ENCODE peak calls at places on chromosomes 16 and 17, in six cellular contexts. One of them, this sample, is unnamed.

GRCh38 chr17:16439867-16440351 is 24.5 kb downstream of the TRPV2 start:
- DNase-seq in IMR-90: no peak
- DNase-seq in AG04450: no peak
- DNase-seq in endothelial cell of umbilical vein: peak
- DNase-seq in fibroblast of lung: no peak
- DNase-seq in left lung: no peak
- DNase-seq in this sample: no peak

GRCh38 chr16:23952128-23953041 is 116.6 kb downstream of the PRKCB start:
- DNase-seq in IMR-90: peak
- DNase-seq in AG04450: no peak
- DNase-seq in endothelial cell of umbilical vein: no peak
- DNase-seq in fibroblast of lung: no peak
- DNase-seq in left lung: no peak
- DNase-seq in this sample: no peak

GRCh38 chr16:70805787-70806186 is 4.8 kb upstream of the VAC14 start:
- DNase-seq in IMR-90: peak
- DNase-seq in AG04450: peak
- DNase-seq in endothelial cell of umbilical vein: peak
- DNase-seq in fibroblast of lung: peak
- DNase-seq in left lung: no peak
- DNase-seq in this sample: peak

GRCh38 chr17:28849281-28849680 is 5.5 kb upstream of the ERAL1 start:
- DNase-seq in IMR-90: no peak
- DNase-seq in AG04450: no peak
- DNase-seq in endothelial cell of umbilical vein: peak
- DNase-seq in fibroblast of lung: peak
- DNase-seq in left lung: no peak
- DNase-seq in this sample: no peak

GRCh38 chr16:2386990-2387389 is 42.3 kb upstream of the CCNF start:
- DNase-seq in IMR-90: no peak
- DNase-seq in AG04450: no peak
- DNase-seq in endothelial cell of umbilical vein: no peak
- DNase-seq in fibroblast of lung: no peak
- DNase-seq in left lung: no peak
- DNase-seq in this sample: no peak

GRCh38 chr16:70702624-70703023 is 16.8 kb upstream of the MTSS2 start:
- DNase-seq in IMR-90: no peak
- DNase-seq in AG04450: no peak
- DNase-seq in endothelial cell of umbilical vein: no peak
- DNase-seq in fibroblast of lung: no peak
- DNase-seq in left lung: no peak
- DNase-seq in this sample: no peak

GRCh38 chr16:75236232-75236631 is 15.2 kb downstream of the BCAR1 start:
- DNase-seq in IMR-90: no peak
- DNase-seq in AG04450: no peak
- DNase-seq in endothelial cell of umbilical vein: no peak
- DNase-seq in fibroblast of lung: no peak
- DNase-seq in left lung: no peak
- DNase-seq in this sample: no peak

GRCh38 chr17:38591759-38592241 is 14.0 kb downstream of the SRCIN1 start:
- DNase-seq in IMR-90: no peak
- DNase-seq in AG04450: no peak
- DNase-seq in endothelial cell of umbilical vein: no peak
- DNase-seq in fibroblast of lung: no peak
- DNase-seq in left lung: no peak
- DNase-seq in this sample: peak

GRCh38 chr17:79064026-79064425 is 10.6 kb upstream of the ENGASE start:
- DNase-seq in IMR-90: no peak
- DNase-seq in AG04450: no peak
- DNase-seq in endothelial cell of umbilical vein: no peak
- DNase-seq in fibroblast of lung: no peak
- DNase-seq in left lung: no peak
- DNase-seq in this sample: no peak

GRCh38 chr16:87318158-87318644 is 1.0 kb upstream of the C16orf95 start:
- DNase-seq in IMR-90: peak
- DNase-seq in AG04450: no peak
- DNase-seq in endothelial cell of umbilical vein: no peak
- DNase-seq in fibroblast of lung: peak
- DNase-seq in left lung: no peak
- DNase-seq in this sample: no peak

GRCh38 chr17:35849469-35850348 is 19.0 kb downstream of the HEATR9 start:
- DNase-seq in IMR-90: peak
- DNase-seq in AG04450: peak
- DNase-seq in endothelial cell of umbilical vein: peak
- DNase-seq in fibroblast of lung: peak
- DNase-seq in left lung: no peak
- DNase-seq in this sample: peak

GRCh38 chr17:40307001-40307690 is 1.8 kb upstream of the RARA start:
- DNase-seq in IMR-90: no peak
- DNase-seq in AG04450: no peak
- DNase-seq in endothelial cell of umbilical vein: no peak
- DNase-seq in fibroblast of lung: peak
- DNase-seq in left lung: no peak
- DNase-seq in this sample: no peak

GRCh38 chr17:38544839-38545209 is 60.9 kb downstream of the SRCIN1 start:
- DNase-seq in IMR-90: no peak
- DNase-seq in AG04450: no peak
- DNase-seq in endothelial cell of umbilical vein: no peak
- DNase-seq in fibroblast of lung: no peak
- DNase-seq in left lung: peak
- DNase-seq in this sample: no peak

GRCh38 chr16:74309789-74310781 is 13.5 kb downstream of the PSMD7 start:
- DNase-seq in IMR-90: peak
- DNase-seq in AG04450: peak
- DNase-seq in endothelial cell of umbilical vein: peak
- DNase-seq in fibroblast of lung: peak
- DNase-seq in left lung: no peak
- DNase-seq in this sample: peak

GRCh38 chr17:3695129-3695722 is 729 bp downstream of the P2RX5 start:
- DNase-seq in IMR-90: no peak
- DNase-seq in AG04450: no peak
- DNase-seq in endothelial cell of umbilical vein: no peak
- DNase-seq in fibroblast of lung: no peak
- DNase-seq in left lung: no peak
- DNase-seq in this sample: no peak

GRCh38 chr16:397135-397661 is at the start of gene NME4:
- DNase-seq in IMR-90: no peak
- DNase-seq in AG04450: no peak
- DNase-seq in endothelial cell of umbilical vein: peak
- DNase-seq in fibroblast of lung: no peak
- DNase-seq in left lung: peak
- DNase-seq in this sample: no peak

GRCh38 chr16:28534542-28535373 is 4.0 kb downstream of the NUPR1 start:
- DNase-seq in IMR-90: no peak
- DNase-seq in AG04450: no peak
- DNase-seq in endothelial cell of umbilical vein: no peak
- DNase-seq in fibroblast of lung: peak
- DNase-seq in left lung: no peak
- DNase-seq in this sample: no peak

GRCh38 chr16:28537076-28537475 is 1.7 kb downstream of the NUPR1 start:
- DNase-seq in IMR-90: no peak
- DNase-seq in AG04450: no peak
- DNase-seq in endothelial cell of umbilical vein: no peak
- DNase-seq in fibroblast of lung: no peak
- DNase-seq in left lung: no peak
- DNase-seq in this sample: peak

GRCh38 chr16:28538733-28539596 is at the start of gene NUPR1:
- DNase-seq in IMR-90: peak
- DNase-seq in AG04450: peak
- DNase-seq in endothelial cell of umbilical vein: peak
- DNase-seq in fibroblast of lung: peak
- DNase-seq in left lung: peak
- DNase-seq in this sample: peak

GRCh38 chr16:28543072-28543471 is 4.3 kb upstream of the NUPR1 start:
- DNase-seq in IMR-90: no peak
- DNase-seq in AG04450: no peak
- DNase-seq in endothelial cell of umbilical vein: no peak
- DNase-seq in fibroblast of lung: no peak
- DNase-seq in left lung: no peak
- DNase-seq in this sample: no peak

DNA sequence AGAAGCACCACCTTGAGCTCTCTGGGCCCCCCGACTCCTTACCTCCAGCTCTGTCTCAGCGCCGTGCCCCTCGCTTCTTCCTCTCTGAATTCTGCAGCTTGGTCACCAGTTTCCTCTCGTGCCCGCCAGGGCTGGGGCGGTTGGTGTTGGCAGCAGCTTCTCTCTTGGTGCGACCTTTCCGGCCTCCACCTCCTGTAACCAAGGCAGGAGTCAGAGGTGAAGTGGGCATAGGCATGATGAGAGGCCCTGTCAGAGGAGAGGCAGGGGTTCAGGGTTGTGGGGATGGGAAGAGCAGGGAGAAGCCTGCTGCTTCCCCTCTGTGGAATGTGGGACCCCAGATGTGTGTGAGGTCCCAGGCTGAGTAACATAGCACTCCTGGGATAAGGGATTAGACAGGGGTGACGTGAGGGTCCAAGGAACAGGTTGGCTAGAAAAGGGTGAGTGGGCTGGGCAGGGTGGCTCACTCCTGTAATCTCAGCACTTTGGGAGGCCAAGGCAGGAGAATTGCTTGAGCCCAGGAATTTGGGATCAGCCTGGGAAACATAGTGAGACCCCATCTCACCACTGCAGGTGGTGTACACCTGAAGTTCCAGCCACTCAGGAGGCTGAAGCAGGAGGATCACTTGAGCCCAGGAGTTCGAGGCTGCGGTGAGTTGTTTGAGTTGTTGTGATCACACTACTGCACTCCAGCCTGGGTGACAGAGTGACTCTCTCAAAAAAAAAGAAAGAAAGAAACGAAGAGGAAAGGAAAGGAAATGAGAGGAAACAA is 626 bp downstream of the NUPR1 start:
- DNase-seq in IMR-90: no peak
- DNase-seq in AG04450: no peak
- DNase-seq in endothelial cell of umbilical vein: no peak
- DNase-seq in fibroblast of lung: no peak
- DNase-seq in left lung: peak
- DNase-seq in this sample: no peak
- H3K27ac ChIP-seq in IMR-90: peak
- H3K27ac ChIP-seq in AG04450: peak
- H3K27ac ChIP-seq in endothelial cell of umbilical vein: no peak
- H3K27ac ChIP-seq in fibroblast of lung: peak
- H3K27ac ChIP-seq in left lung: peak
- H3K27ac ChIP-seq in this sample: peak

GRCh38 chr17:69593351-69593715 is 178.8 kb downstream of the MAP2K6 start:
- DNase-seq in IMR-90: no peak
- DNase-seq in AG04450: no peak
- DNase-seq in endothelial cell of umbilical vein: no peak
- DNase-seq in fibroblast of lung: no peak
- DNase-seq in left lung: no peak
- DNase-seq in this sample: no peak
- H3K27ac ChIP-seq in IMR-90: peak
- H3K27ac ChIP-seq in AG04450: peak
- H3K27ac ChIP-seq in endothelial cell of umbilical vein: peak
- H3K27ac ChIP-seq in fibroblast of lung: peak
- H3K27ac ChIP-seq in left lung: no peak
- H3K27ac ChIP-seq in this sample: no peak

DNA sequence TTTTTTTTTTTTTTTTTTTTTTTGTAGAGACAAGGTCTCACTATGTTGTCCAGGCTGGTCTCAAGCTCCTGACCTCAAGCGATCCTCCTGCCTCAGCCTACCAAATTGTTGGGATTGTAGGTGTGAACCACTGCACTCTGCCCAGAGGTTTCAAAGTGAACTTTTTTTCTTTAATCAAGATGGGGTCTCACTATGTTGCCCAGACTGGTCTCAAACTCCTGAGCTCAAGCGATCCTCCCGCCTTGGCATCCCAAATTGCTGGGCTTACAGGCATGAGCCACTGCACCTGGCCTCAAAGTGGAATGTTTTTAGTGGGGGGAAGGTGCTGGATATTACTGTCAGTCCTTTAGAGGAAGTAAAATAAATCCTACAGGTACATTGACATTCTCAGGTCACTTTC is 12.0 kb upstream of the CEP20 start:
- DNase-seq in IMR-90: no peak
- DNase-seq in AG04450: no peak
- DNase-seq in endothelial cell of umbilical vein: no peak
- DNase-seq in fibroblast of lung: no peak
- DNase-seq in left lung: no peak
- DNase-seq in this sample: no peak
- H3K27ac ChIP-seq in IMR-90: no peak
- H3K27ac ChIP-seq in AG04450: no peak
- H3K27ac ChIP-seq in endothelial cell of umbilical vein: no peak
- H3K27ac ChIP-seq in fibroblast of lung: no peak
- H3K27ac ChIP-seq in left lung: no peak
- H3K27ac ChIP-seq in this sample: peak

DNA sequence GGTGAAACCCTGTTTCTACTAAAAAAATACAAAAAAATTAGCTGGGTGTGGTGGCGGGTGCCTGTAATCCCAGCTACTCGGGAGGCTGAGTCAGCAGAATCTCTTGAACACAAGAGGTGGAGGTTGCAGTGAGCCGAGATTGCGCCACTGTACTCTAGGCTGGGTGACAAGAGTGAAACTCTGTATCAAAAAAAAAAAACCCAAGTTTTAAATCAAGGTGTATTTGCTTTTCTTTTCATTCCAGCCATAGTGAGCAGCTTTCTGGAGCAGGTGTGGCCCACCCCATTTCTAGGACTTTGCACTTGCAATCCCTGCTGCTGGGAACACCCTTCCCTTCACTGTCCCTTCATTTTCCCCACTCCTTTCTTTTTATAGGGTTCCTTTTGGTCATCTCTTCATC is 28.8 kb downstream of the TMEM238L start:
- DNase-seq in IMR-90: no peak
- DNase-seq in AG04450: no peak
- DNase-seq in endothelial cell of umbilical vein: no peak
- DNase-seq in fibroblast of lung: no peak
- DNase-seq in left lung: no peak
- DNase-seq in this sample: no peak
- H3K27ac ChIP-seq in IMR-90: no peak
- H3K27ac ChIP-seq in AG04450: no peak
- H3K27ac ChIP-seq in endothelial cell of umbilical vein: no peak
- H3K27ac ChIP-seq in fibroblast of lung: no peak
- H3K27ac ChIP-seq in left lung: no peak
- H3K27ac ChIP-seq in this sample: no peak

GRCh38 chr16:3625911-3626732 is 14.7 kb upstream of the SLX4 start:
- DNase-seq in IMR-90: no peak
- DNase-seq in AG04450: no peak
- DNase-seq in endothelial cell of umbilical vein: peak
- DNase-seq in fibroblast of lung: no peak
- DNase-seq in left lung: no peak
- DNase-seq in this sample: no peak
- H3K27ac ChIP-seq in IMR-90: no peak
- H3K27ac ChIP-seq in AG04450: no peak
- H3K27ac ChIP-seq in endothelial cell of umbilical vein: no peak
- H3K27ac ChIP-seq in fibroblast of lung: no peak
- H3K27ac ChIP-seq in left lung: peak
- H3K27ac ChIP-seq in this sample: no peak

This sample was measured in mammary epithelial cell.